ENCODE peak calls at places on chromosomes 11 and 22, in five cellular contexts. X is stimulated activated CD8-positive, alpha-beta memory T cell treated with anti-CD3 and anti-CD28 coated beads, Interleukin-7, amount 100 ng/mL, for 1 hour; Q is activated gamma-delta T cell treated with Interleukin-2 at 50 U/mL for 16 hours; T is KBM-7; D is nephron progenitor cell. V is an unnamed sample.

GRCh38 chr11:102313225-102313940 is 3.9 kb upstream of the BIRC3 start:
- DNase-seq in T (no peak), D (no peak), Q (no peak), X (no peak), V (no peak)

GRCh38 chr11:66727282-66727882 is 1.6 kb downstream of the SPTBN2 start:
- DNase-seq in T (peak; percentile 61), D (peak; percentile 64), Q (peak; percentile 6), X (no peak), V (peak; percentile 31)

GRCh38 chr22:33579448-33580093 is 340.7 kb downstream of the LARGE1 start:
- DNase-seq in Q (peak; percentile 59), T (peak; percentile 46), X (no peak), D (peak; percentile 69), V (peak; percentile 0)

GRCh38 chr11:57499413-57499982 is 16.0 kb downstream of the SLC43A1 start:
- DNase-seq in Q (no peak), D (peak; percentile 99), X (no peak), T (no peak), V (peak; percentile 99)

GRCh38 chr11:100930185-100930778 is 199.3 kb downstream of the PGR start:
- DNase-seq in Q (no peak), X (no peak), D (peak; percentile 6), T (peak; percentile 44), V (peak; percentile 34)

GRCh38 chr22:23501244-23501643 is 78.8 kb downstream of the IGLL1 start:
- DNase-seq in T (no peak), X (no peak), D (no peak), Q (no peak), V (no peak)

GRCh38 chr22:23286296-23286695 is 106.0 kb downstream of the BCR start:
- DNase-seq in T (no peak), X (no peak), Q (no peak), D (no peak), V (no peak)

GRCh38 chr11:109133159-109133558 is 288.8 kb upstream of the C11orf87 start:
- DNase-seq in Q (no peak), D (no peak), T (no peak), X (no peak), V (no peak)

GRCh38 chr11:60265373-60266214 is 14.9 kb upstream of the MS4A4A start:
- DNase-seq in X (no peak), D (peak; percentile 32), Q (no peak), T (peak; percentile 82), V (peak; percentile 54)

GRCh38 chr11:1820463-1821325 is 14.1 kb upstream of the SYT8 start:
- DNase-seq in X (no peak), D (no peak), T (no peak), Q (no peak), V (peak; percentile 77)

GRCh38 chr11:129972596-129972995 is 30.0 kb downstream of the PRDM10 start:
- DNase-seq in D (no peak), T (no peak), X (no peak), Q (no peak), V (no peak)

GRCh38 chr22:41782316-41782715 is 18.2 kb upstream of the CCDC134 start:
- DNase-seq in T (no peak), X (peak; percentile 4), D (no peak), Q (peak; percentile 6), V (no peak)

GRCh38 chr11:83187463-83187862 is 6.0 kb upstream of the ANKRD42 start:
- DNase-seq in Q (no peak), D (no peak), X (no peak), T (no peak), V (no peak)

GRCh38 chr22:27749597-27750225 is 51.8 kb downstream of the MN1 start:
- DNase-seq in D (peak; percentile 37), X (no peak), Q (no peak), T (no peak), V (no peak)

GRCh38 chr22:23689414-23689813 is 1.4 kb upstream of the RGL4 start:
- DNase-seq in Q (no peak), X (no peak), D (no peak), T (no peak), V (no peak)

GRCh38 chr11:125330462-125331325 is 165.4 kb downstream of the FEZ1 start:
- DNase-seq in D (no peak), T (no peak), X (no peak), Q (no peak), V (no peak)

GRCh38 chr11:2590131-2590950 is 109.5 kb downstream of the KCNQ1OT1 start:
- DNase-seq in Q (no peak), D (no peak), X (no peak), T (no peak), V (no peak)

GRCh38 chr11:13008625-13009475 is at the start of gene RASSF10:
- DNase-seq in X (no peak), T (no peak), D (peak; percentile 89), Q (no peak), V (peak; percentile 81)

GRCh38 chr22:33848251-33848650 is 72.0 kb downstream of the LARGE1 start:
- DNase-seq in D (no peak), Q (no peak), X (no peak), T (no peak), V (no peak)

GRCh38 chr22:17912942-17913704 is 111.2 kb downstream of the MICAL3 start:
- DNase-seq in T (no peak), D (peak; percentile 37), Q (no peak), X (no peak), V (no peak)

GRCh38 chr11:126197277-126197939 is 14.0 kb downstream of the RPUSD4 start:
- DNase-seq in X (no peak), D (no peak), Q (no peak), T (no peak), V (no peak)

GRCh38 chr22:33512961-33513360 is 407.3 kb downstream of the LARGE1 start:
- DNase-seq in X (no peak), Q (no peak), T (no peak), D (peak; percentile 15), V (no peak)

GRCh38 chr11:74138572-74138971 is 32.2 kb downstream of the C2CD3 start:
- DNase-seq in D (no peak), T (no peak), Q (no peak), X (no peak), V (peak; percentile 85)

GRCh38 chr22:38172489-38173155 is 9.0 kb downstream of the PLA2G6 start:
- DNase-seq in X (peak; percentile 46), D (no peak), Q (peak; percentile 68), T (peak; percentile 79), V (no peak)

GRCh38 chr22:37416806-37417205 is 10.5 kb downstream of the ELFN2 start:
- DNase-seq in X (no peak), T (peak; percentile 56), Q (peak; percentile 22), D (peak; percentile 39), V (no peak)

GRCh38 chr11:27397619-27398412 is 34.8 kb upstream of the CCDC34 start:
- DNase-seq in X (no peak), D (no peak), Q (no peak), T (no peak), V (no peak)

V was measured in RWPE1.